ENCODE peak calls at places on chromosomes 12 and 14, in seven cellular contexts. M is coronary artery, C is AG04450, K is fibroblast of mammary gland, Y is GM23338, W is psoas muscle, A is foreskin keratinocyte. U is an unnamed sample.

GRCh38 chr12:94267907-94268575 is 119.7 kb downstream of the PLXNC1 start:
- DNase-seq in K (peak), A (no peak), C (no peak), W (no peak), M (no peak), Y (no peak), U (no peak)

GRCh38 chr12:116601524-116601923 is 42.3 kb downstream of the MAP1LC3B2 start:
- DNase-seq in Y (no peak), W (no peak), M (no peak), A (peak), C (no peak), K (peak), U (no peak)

GRCh38 chr12:62873826-62874448 is 61.0 kb downstream of the PPM1H start:
- DNase-seq in K (no peak), W (no peak), A (no peak), M (no peak), C (no peak), Y (no peak), U (no peak)

GRCh38 chr12:15563683-15564082 is 225.5 kb downstream of the EPS8 start:
- DNase-seq in Y (no peak), M (no peak), K (peak), W (no peak), C (peak), A (no peak), U (no peak)

GRCh38 chr12:54148560-54149439 is 40.0 kb downstream of the SMUG1 start:
- DNase-seq in A (no peak), K (no peak), C (no peak), M (no peak), W (no peak), Y (no peak), U (no peak)

GRCh38 chr12:123897221-123897620 is 75.4 kb downstream of the CCDC92 start:
- DNase-seq in W (no peak), A (peak), M (no peak), K (peak), C (peak), Y (no peak), U (no peak)

GRCh38 chr14:20873370-20874177 is 17.6 kb upstream of the RNASE3 start:
- DNase-seq in C (no peak), M (peak), W (peak), A (no peak), Y (peak), K (peak), U (peak)

GRCh38 chr12:47768323-47768811 is 4.7 kb upstream of the SLC48A1 start:
- DNase-seq in M (no peak), A (peak), W (no peak), C (no peak), Y (peak), K (no peak), U (no peak)

GRCh38 chr12:132414634-132415340 is 75.2 kb upstream of the FBRSL1 start:
- DNase-seq in C (peak), Y (peak), W (peak), M (no peak), K (peak), A (peak), U (peak)

GRCh38 chr12:5963515-5963914 is 18.5 kb upstream of the ANO2 start:
- DNase-seq in Y (no peak), M (no peak), C (no peak), K (no peak), W (no peak), A (no peak), U (no peak)

DNA sequence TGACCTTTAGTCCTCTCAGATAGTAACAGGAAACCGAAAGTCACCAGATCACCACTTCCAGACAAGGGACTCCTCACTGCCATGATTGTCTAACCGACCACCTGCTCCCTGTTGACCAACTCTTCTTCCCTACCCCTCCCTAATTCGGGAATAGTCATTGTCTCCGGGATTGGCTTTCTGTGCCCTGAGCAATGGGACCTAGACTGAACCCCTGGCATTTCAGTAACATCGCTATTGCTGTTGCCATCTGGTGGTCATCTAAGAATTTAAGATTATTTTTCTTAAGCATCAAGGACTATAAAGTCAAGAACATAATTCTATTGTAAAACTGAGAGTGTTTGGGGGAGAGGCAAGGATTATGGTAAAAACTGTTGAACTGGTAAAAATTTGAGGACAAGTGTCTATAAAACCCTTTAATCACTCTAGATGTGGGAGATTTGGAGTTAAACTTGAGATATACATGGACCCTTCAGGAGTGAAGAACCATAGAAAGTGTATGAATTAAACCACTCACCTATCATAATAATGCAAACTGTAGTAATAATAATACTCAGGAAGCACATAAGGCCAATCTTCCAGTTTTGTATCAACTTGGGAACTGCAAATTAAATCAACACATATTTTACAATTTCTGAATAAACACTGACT is 6.3 kb downstream of the CLEC2A start:
- DNase-seq in A (no peak), Y (peak), W (no peak), C (peak), M (no peak), K (peak), U (no peak)
- TF ChIP-seq CTCF in A (peak), Y (peak), W (peak), C (peak), M (no peak), K (peak), U (peak)

GRCh38 chr14:36773136-36773540 is 111.5 kb downstream of the PAX9 start:
- DNase-seq in C (no peak), K (peak), M (no peak), Y (peak), W (no peak), A (peak), U (no peak)
- TF ChIP-seq CTCF in C (peak), K (no peak), M (no peak), Y (peak), W (no peak), A (peak), U (peak)

GRCh38 chr14:61106627-61107147 is 125.6 kb downstream of the SLC38A6 start:
- DNase-seq in Y (peak), K (peak), M (no peak), A (no peak), C (no peak), W (no peak), U (no peak)
- TF ChIP-seq CTCF in Y (peak), K (peak), M (no peak), A (peak), C (peak), W (peak), U (peak)

GRCh38 chr14:39038542-39038941 is 64.5 kb downstream of the SEC23A start:
- DNase-seq in W (no peak), C (no peak), M (no peak), Y (no peak), K (no peak), A (no peak), U (no peak)

GRCh38 chr14:39033371-39033770 is 69.7 kb downstream of the SEC23A start:
- DNase-seq in W (no peak), M (no peak), C (peak), K (no peak), Y (no peak), A (no peak), U (no peak)

GRCh38 chr14:39036760-39037159 is 66.3 kb downstream of the SEC23A start:
- DNase-seq in C (no peak), A (no peak), W (no peak), Y (no peak), M (no peak), K (no peak), U (no peak)

GRCh38 chr14:39035336-39035735 is 67.7 kb downstream of the SEC23A start:
- DNase-seq in C (no peak), W (no peak), M (no peak), A (no peak), K (no peak), Y (no peak), U (no peak)

GRCh38 chr14:39034481-39035296 is 68.3 kb downstream of the SEC23A start:
- DNase-seq in W (no peak), K (no peak), M (no peak), Y (peak), A (no peak), C (no peak), U (no peak)
- TF ChIP-seq CTCF in W (no peak), K (peak), M (no peak), Y (peak), A (peak), C (peak), U (no peak)

GRCh38 chr14:93079321-93079720 is 36.4 kb downstream of the ITPK1 start:
- DNase-seq in Y (no peak), A (no peak), W (no peak), K (no peak), M (no peak), C (no peak), U (no peak)
- TF ChIP-seq CTCF in Y (peak), A (no peak), W (no peak), K (no peak), M (no peak), C (no peak), U (no peak)

DNA sequence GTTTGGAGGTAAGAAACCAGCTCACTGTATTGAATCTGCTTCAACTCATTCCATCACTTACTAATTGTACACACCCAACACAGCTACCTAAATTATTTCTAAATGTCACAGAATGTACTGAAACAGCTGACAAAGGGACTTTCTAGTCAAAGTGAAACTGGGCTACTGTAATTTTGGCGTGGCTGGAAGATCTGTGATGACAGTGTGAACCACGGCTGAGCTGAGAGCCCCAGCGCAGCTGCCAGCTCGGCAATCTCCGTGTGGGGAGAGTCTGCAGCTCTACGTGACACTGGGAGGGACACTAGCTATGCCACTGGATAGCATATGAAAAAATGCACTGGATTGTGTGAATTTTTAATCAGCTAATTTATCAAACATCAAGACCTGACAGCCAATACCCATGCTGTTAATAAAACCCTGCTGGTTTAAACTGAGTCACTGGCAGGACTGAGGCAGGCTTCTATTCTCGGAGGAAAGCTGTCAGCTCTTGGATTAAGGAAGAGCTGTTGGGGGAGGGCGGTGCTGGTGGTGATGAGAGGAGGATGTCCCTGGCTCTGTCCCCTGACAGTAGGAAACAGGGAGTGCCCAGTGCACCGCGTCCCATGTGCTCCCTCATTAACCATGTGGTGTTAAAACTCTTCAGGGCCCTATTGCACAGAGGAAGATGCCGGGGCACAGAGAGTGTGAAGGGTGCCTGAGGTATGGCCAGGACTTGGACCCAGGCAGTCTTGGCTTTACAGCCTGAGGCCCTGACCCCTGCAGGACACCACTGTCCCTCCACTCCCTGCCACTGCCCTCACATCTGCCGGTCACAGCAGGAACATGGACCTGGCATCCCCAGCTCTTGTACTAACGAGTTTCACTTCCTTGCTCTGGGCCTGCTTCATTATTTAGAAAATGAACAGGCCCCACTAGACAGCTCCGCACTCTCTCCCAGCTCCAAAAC is 13.3 kb downstream of the SLC15A4 start:
- DNase-seq in K (peak), M (no peak), A (no peak), W (peak), Y (no peak), C (no peak), U (peak)
- TF ChIP-seq CTCF in K (no peak), M (no peak), A (no peak), W (peak), Y (no peak), C (no peak), U (no peak)

GRCh38 chr12:114684098-114684869 is at the start of gene TBX3:
- DNase-seq in Y (peak), C (peak), M (peak), A (peak), W (peak), K (peak), U (peak)
- TF ChIP-seq CTCF in Y (no peak), C (peak), M (peak), A (peak), W (peak), K (peak), U (no peak)

GRCh38 chr14:103353391-103353790 is 19.4 kb downstream of the EIF5 start:
- DNase-seq in K (no peak), C (no peak), M (no peak), A (no peak), W (no peak), Y (no peak), U (no peak)
- TF ChIP-seq CTCF in K (no peak), C (no peak), M (no peak), A (no peak), W (no peak), Y (no peak), U (no peak)